ENCODE peak calls at places on chromosomes 7 and 10, in eight cellular contexts. G is hypothalamus, W is LHCN-M2, D is esophagus squamous epithelium, I is NCI-H1930, A is HFFc6, K is gastrocnemius medialis, U is AG04450. B is an unnamed sample.

GRCh38 chr7:101632641-101633040 is 3.5 kb upstream of the MYL10 start:
- DNase-seq in G (no peak), W (peak; percentile 50), D (no peak), I (no peak), A (no peak), K (no peak), U (no peak), B (no peak)

GRCh38 chr7:123865517-123866117 is 20.6 kb downstream of the HYAL4 start:
- DNase-seq in G (peak; percentile 0), W (peak; percentile 74), D (no peak), I (peak; percentile 20), A (peak; percentile 49), K (peak; percentile 23), U (peak; percentile 38), B (no peak)

GRCh38 chr10:119178371-119179119 is at the start of gene PRDX3:
- DNase-seq in G (peak; percentile 91), W (peak; percentile 86), D (peak; percentile 27), I (peak; percentile 71), A (peak; percentile 81), K (peak; percentile 83), U (no peak), B (peak; percentile 88)

GRCh38 chr7:14639329-14639728 is 263.2 kb downstream of the DGKB start:
- DNase-seq in G (no peak), W (no peak), D (no peak), I (no peak), A (no peak), K (no peak), U (no peak), B (no peak)

GRCh38 chr10:80506189-80506575 is 31.5 kb upstream of the SH2D4B start:
- DNase-seq in G (no peak), W (no peak), D (no peak), I (no peak), A (peak; percentile 70), K (no peak), U (peak; percentile 15), B (no peak)

GRCh38 chr10:97714401-97715258 is 1.1 kb downstream of the MARVELD1 start:
- DNase-seq in G (peak; percentile 56), W (peak; percentile 69), D (no peak), I (no peak), A (peak; percentile 85), K (no peak), U (no peak), B (no peak)

GRCh38 chr7:143811-144453 is 48.4 kb upstream of the FAM20C start:
- DNase-seq in G (no peak), W (no peak), D (no peak), I (no peak), A (no peak), K (no peak), U (no peak), B (no peak)

GRCh38 chr7:131727189-131727588 is 170.8 kb upstream of the PODXL start:
- DNase-seq in G (no peak), W (no peak), D (no peak), I (no peak), A (no peak), K (no peak), U (no peak), B (no peak)

GRCh38 chr7:110600983-110601382 is 489.9 kb upstream of the LRRN3 start:
- DNase-seq in G (no peak), W (no peak), D (no peak), I (no peak), A (no peak), K (no peak), U (no peak), B (no peak)